ENCODE peak calls at places on chromosomes 13 and 19, in seven cellular contexts. O, S, G, K, Z, A and J are unnamed samples.

GRCh38 chr13:33953203-33953602 is 135.3 kb downstream of the RFC3 start:
- DNase-seq in Z (peak; percentile 49), K (no peak), G (no peak), O (no peak), S (peak; percentile 71), A (no peak), J (no peak)

GRCh38 chr19:54271106-54271505 is 9.8 kb downstream of the LILRB2 start:
- DNase-seq in G (no peak), A (no peak), Z (no peak), S (no peak), K (no peak), O (no peak), J (no peak)

GRCh38 chr13:93039131-93039530 is 187.5 kb upstream of the GPC6 start:
- DNase-seq in K (no peak), O (no peak), A (no peak), S (peak; percentile 10), G (no peak), Z (peak; percentile 10), J (no peak)

GRCh38 chr19:44820648-44821609 is 12.0 kb downstream of the BCAM start:
- DNase-seq in Z (no peak), G (no peak), K (no peak), A (no peak), S (peak; percentile 33), O (peak; percentile 76), J (no peak)

GRCh38 chr19:3346677-3347353 is 19.6 kb upstream of the NFIC start:
- DNase-seq in K (peak; percentile 97), S (peak; percentile 79), Z (no peak), O (peak; percentile 87), G (no peak), A (no peak), J (peak; percentile 71)

GRCh38 chr19:45293682-45294081 is 29.0 kb downstream of the CKM start:
- DNase-seq in K (no peak), Z (no peak), G (no peak), A (no peak), O (no peak), S (no peak), J (no peak)

GRCh38 chr13:72567566-72567965 is 159.9 kb downstream of the MZT1 start:
- DNase-seq in Z (no peak), G (no peak), K (no peak), A (no peak), O (no peak), S (no peak), J (no peak)

GRCh38 chr13:73598021-73598712 is 536.0 kb downstream of the KLF12 start:
- DNase-seq in Z (peak; percentile 73), S (peak; percentile 46), A (no peak), G (no peak), O (no peak), K (no peak), J (peak; percentile 26)

GRCh38 chr13:42760949-42761348 is 20.4 kb upstream of the FAM216B start:
- DNase-seq in S (peak; percentile 89), Z (peak; percentile 38), G (no peak), K (peak; percentile 51), A (no peak), O (no peak), J (no peak)

GRCh38 chr13:29457299-29457698 is 138.2 kb downstream of the SLC7A1 start:
- DNase-seq in A (no peak), S (peak; percentile 93), G (no peak), Z (peak; percentile 94), O (no peak), K (no peak), J (peak; percentile 83)

GRCh38 chr19:38850976-38851621 is 1.3 kb upstream of the HNRNPL start:
- DNase-seq in G (peak; percentile 86), K (peak; percentile 27), A (no peak), O (peak; percentile 57), Z (peak; percentile 21), S (no peak), J (no peak)

GRCh38 chr19:30359936-30360335 is 12.2 kb upstream of the ZNF536 start:
- DNase-seq in G (no peak), O (no peak), K (no peak), Z (no peak), S (no peak), A (no peak), J (no peak)

GRCh38 chr13:29465741-29466293 is 129.7 kb downstream of the SLC7A1 start:
- DNase-seq in S (peak; percentile 68), O (peak; percentile 74), A (no peak), Z (peak; percentile 59), G (no peak), K (peak; percentile 55), J (peak; percentile 36)

GRCh38 chr13:73940098-73940497 is 194.1 kb downstream of the KLF12 start:
- DNase-seq in G (no peak), S (no peak), A (no peak), Z (no peak), O (peak; percentile 57), K (no peak), J (no peak)

GRCh38 chr13:73898276-73898675 is 235.9 kb downstream of the KLF12 start:
- DNase-seq in S (no peak), A (no peak), Z (no peak), K (no peak), G (peak; percentile 53), O (no peak), J (no peak)

GRCh38 chr13:42040730-42041016 is 7.8 kb upstream of the DGKH start:
- DNase-seq in G (peak; percentile 74), K (no peak), A (no peak), O (no peak), Z (no peak), S (no peak), J (no peak)

GRCh38 chr13:111322916-111323331 is 2.5 kb downstream of the TEX29 start:
- DNase-seq in K (no peak), A (no peak), O (no peak), G (no peak), Z (no peak), S (no peak), J (no peak)

GRCh38 chr13:81596224-81596753 is 1255.4 kb upstream of the SPRY2 start:
- DNase-seq in S (no peak), Z (no peak), K (no peak), G (no peak), O (no peak), A (no peak), J (no peak)

GRCh38 chr13:100513987-100514670 is 74.5 kb downstream of the GGACT start:
- DNase-seq in A (no peak), O (no peak), K (no peak), G (peak; percentile 95), Z (peak; percentile 48), S (no peak), J (no peak)

GRCh38 chr13:109415057-109415456 is 371.3 kb downstream of the IRS2 start:
- DNase-seq in K (no peak), O (no peak), G (no peak), Z (no peak), S (no peak), A (no peak), J (no peak)

GRCh38 chr13:39767791-39768564 is 112.5 kb downstream of the COG6 start:
- DNase-seq in O (no peak), G (peak; percentile 93), Z (no peak), K (no peak), S (no peak), A (no peak), J (no peak)

GRCh38 chr13:56906909-56907308 is 233.8 kb upstream of the PRR20A start:
- DNase-seq in Z (no peak), A (no peak), O (no peak), K (no peak), S (no peak), G (no peak), J (no peak)

GRCh38 chr19:41995959-41996797 is 2.1 kb upstream of the ATP1A3 start:
- DNase-seq in A (no peak), S (no peak), O (no peak), K (no peak), G (peak; percentile 74), Z (no peak), J (no peak)